ENCODE peak calls at places on chromosomes 4 and X, in four cellular contexts. One of them, this sample, is unnamed.

GRCh38 chrX:49999048-49999447 is 76.7 kb downstream of the CLCN5 start:
- DNase-seq in A673: no peak
- DNase-seq in hypothalamus: no peak
- DNase-seq in AG04450: no peak
- DNase-seq in this sample: no peak

GRCh38 chr4:77817304-77818076 is 1.7 kb downstream of the CNOT6L start:
- DNase-seq in AG04450: no peak
- DNase-seq in A673: no peak
- DNase-seq in hypothalamus: no peak
- DNase-seq in this sample: peak

GRCh38 chr4:155179216-155179615 is 29.2 kb upstream of the NPY2R start:
- DNase-seq in AG04450: no peak
- DNase-seq in hypothalamus: no peak
- DNase-seq in A673: peak
- DNase-seq in this sample: no peak

GRCh38 chrX:103446665-103447302 is 70.4 kb downstream of the BEX3 start:
- DNase-seq in hypothalamus: no peak
- DNase-seq in AG04450: no peak
- DNase-seq in A673: no peak
- DNase-seq in this sample: no peak

GRCh38 chr4:146053901-146054300 is 115.3 kb upstream of the ZNF827 start:
- DNase-seq in AG04450: no peak
- DNase-seq in hypothalamus: no peak
- DNase-seq in A673: no peak
- DNase-seq in this sample: no peak

GRCh38 chr4:132540797-132541196 is 608.3 kb upstream of the PCDH10 start:
- DNase-seq in A673: no peak
- DNase-seq in hypothalamus: no peak
- DNase-seq in AG04450: no peak
- DNase-seq in this sample: no peak

GRCh38 chr4:143252478-143252877 is 67.8 kb downstream of the USP38 start:
- DNase-seq in A673: no peak
- DNase-seq in hypothalamus: no peak
- DNase-seq in AG04450: no peak
- DNase-seq in this sample: no peak

GRCh38 chrX:150155396-150156048 is 207.6 kb upstream of the MAMLD1 start:
- DNase-seq in hypothalamus: no peak
- DNase-seq in A673: no peak
- DNase-seq in AG04450: peak
- DNase-seq in this sample: peak

GRCh38 chrX:111129949-111130348 is 34.0 kb downstream of the PAK3 start:
- DNase-seq in hypothalamus: no peak
- DNase-seq in A673: no peak
- DNase-seq in AG04450: no peak
- DNase-seq in this sample: no peak

GRCh38 chrX:38341442-38341841 is 11.0 kb upstream of the OTC start:
- DNase-seq in AG04450: no peak
- DNase-seq in A673: peak
- DNase-seq in hypothalamus: no peak
- DNase-seq in this sample: no peak

This sample was measured in SK-MEL-5.